ENCODE peak calls at places on chromosomes 11 and 22, in four cellular contexts. B, A, L and G are unnamed samples.

GRCh38 chr11:35391922-35392813 is 27.2 kb downstream of the SLC1A2 start:
- DNase-seq in B (peak; percentile 98), A (peak; percentile 84), L (peak; percentile 87), G (peak; percentile 81)

GRCh38 chr11:77030834-77031414 is 3.3 kb upstream of the B3GNT6 start:
- DNase-seq in B (no peak), A (no peak), L (no peak), G (no peak)

GRCh38 chr22:18110194-18110943 is at the start of gene TUBA8:
- DNase-seq in B (peak; percentile 61), A (peak; percentile 16), L (peak; percentile 52), G (peak; percentile 29)

GRCh38 chr11:77547863-77548551 is 41.7 kb upstream of the AQP11 start:
- DNase-seq in B (no peak), A (peak; percentile 79), L (peak; percentile 80), G (peak; percentile 71)

GRCh38 chr22:39727541-39727940 is 157.0 kb downstream of the CACNA1I start:
- DNase-seq in B (peak; percentile 37), A (peak; percentile 54), L (no peak), G (no peak)

GRCh38 chr11:56521955-56522354 is 21.1 kb downstream of the OR5M11 start:
- DNase-seq in B (peak; percentile 46), A (no peak), L (no peak), G (peak; percentile 52)

GRCh38 chr11:16769386-16769785 is 30.9 kb downstream of the C11orf58 start:
- DNase-seq in B (no peak), A (no peak), L (no peak), G (no peak)

GRCh38 chr11:88537613-88538012 is 200.1 kb upstream of the CTSC start:
- DNase-seq in B (no peak), A (no peak), L (no peak), G (no peak)

GRCh38 chr11:10943968-10944367 is 86.1 kb upstream of the ZBED5 start:
- DNase-seq in B (no peak), A (no peak), L (no peak), G (no peak)

GRCh38 chr11:78514922-78515502 is 59.7 kb downstream of the NARS2 start:
- DNase-seq in B (no peak), A (no peak), L (no peak), G (no peak)

GRCh38 chr11:34773826-34774225 is 142.4 kb downstream of the APIP start:
- DNase-seq in B (no peak), A (peak; percentile 23), L (no peak), G (no peak)

GRCh38 chr11:11381471-11382100 is 28.5 kb upstream of the CSNK2A3 start:
- DNase-seq in B (no peak), A (no peak), L (no peak), G (no peak)

GRCh38 chr11:15157181-15157580 is 42.5 kb downstream of the INSC start:
- DNase-seq in B (no peak), A (peak; percentile 93), L (no peak), G (no peak)

GRCh38 chr11:11701070-11701469 is 79.3 kb upstream of the GALNT18 start:
- DNase-seq in B (no peak), A (peak; percentile 24), L (no peak), G (no peak)

GRCh38 chr11:34509336-34509902 is 4.2 kb downstream of the ELF5 start:
- DNase-seq in B (no peak), A (no peak), L (no peak), G (no peak)

GRCh38 chr11:110903830-110904229 is 191.6 kb upstream of the ARHGAP20 start:
- DNase-seq in B (no peak), A (peak; percentile 75), L (no peak), G (peak; percentile 67)

GRCh38 chr22:24809331-24809730 is 3.3 kb downstream of the SGSM1 start:
- DNase-seq in B (no peak), A (no peak), L (no peak), G (no peak)

GRCh38 chr11:72091292-72091691 is 10.6 kb downstream of the LRRC51 start:
- DNase-seq in B (peak; percentile 89), A (peak; percentile 54), L (peak; percentile 85), G (peak; percentile 90)

GRCh38 chr11:19458721-19459120 is 218.0 kb upstream of the E2F8 start:
- DNase-seq in B (no peak), A (no peak), L (no peak), G (no peak)

DNA sequence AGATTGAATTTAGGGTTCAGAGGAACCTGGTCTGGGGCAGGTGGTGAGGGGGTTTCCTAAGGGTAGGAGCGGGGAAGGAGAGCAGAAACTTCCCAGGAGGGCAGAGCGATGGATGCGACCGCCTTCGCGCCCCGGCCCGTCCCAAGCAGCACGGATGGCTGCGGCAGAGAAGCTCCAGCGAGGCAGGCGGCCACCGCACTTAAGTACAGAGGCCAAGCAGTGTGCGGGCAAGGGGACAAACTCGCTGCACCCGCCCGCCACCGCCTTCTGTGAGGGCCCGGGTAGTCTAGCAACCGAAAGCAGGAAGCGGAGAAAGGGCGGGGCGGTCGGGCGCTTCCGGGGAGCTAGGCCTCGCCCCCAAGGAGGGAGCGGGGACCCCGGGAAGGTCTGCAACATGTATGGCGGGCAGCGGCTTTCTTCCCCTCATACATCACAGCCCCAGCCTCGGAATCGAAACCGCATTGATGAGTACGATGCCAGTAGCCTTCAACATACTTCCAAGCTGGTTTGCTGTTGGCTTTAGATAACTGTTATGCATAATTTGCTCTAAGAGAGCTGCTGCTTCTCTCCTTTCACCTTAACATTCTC is at the start of gene AGBL2:
- DNase-seq in B (peak; percentile 88), A (peak; percentile 50), L (peak; percentile 88), G (peak; percentile 79)
- H4K5ac ChIP-seq in B (no peak within 1 kb of the TSS), A (peak within 1 kb of the TSS; percentile 54), L (no peak within 1 kb of the TSS), G (no peak within 1 kb of the TSS)

GRCh38 chr11:8656291-8656690 is 26.2 kb downstream of the TRIM66 start:
- DNase-seq in B (no peak), A (no peak), L (no peak), G (no peak)
- H2BK5ac ChIP-seq in B (no peak overlapping the region), A (no peak overlapping the region), L (no peak overlapping the region), G (no peak overlapping the region)

GRCh38 chr11:62502030-62502730 is 44.4 kb downstream of the AHNAK start:
- DNase-seq in B (no peak), A (no peak), L (no peak), G (no peak)

GRCh38 chr11:62505112-62505783 is 41.4 kb downstream of the AHNAK start:
- DNase-seq in B (peak; percentile 74), A (no peak), L (peak; percentile 72), G (peak; percentile 83)

GRCh38 chr11:62505784-62506145 is 40.8 kb downstream of the AHNAK start:
- DNase-seq in B (no peak), A (no peak), L (no peak), G (no peak)

GRCh38 chr11:62506413-62506940 is 40.1 kb downstream of the AHNAK start:
- DNase-seq in B (no peak), A (no peak), L (no peak), G (no peak)

DNA sequence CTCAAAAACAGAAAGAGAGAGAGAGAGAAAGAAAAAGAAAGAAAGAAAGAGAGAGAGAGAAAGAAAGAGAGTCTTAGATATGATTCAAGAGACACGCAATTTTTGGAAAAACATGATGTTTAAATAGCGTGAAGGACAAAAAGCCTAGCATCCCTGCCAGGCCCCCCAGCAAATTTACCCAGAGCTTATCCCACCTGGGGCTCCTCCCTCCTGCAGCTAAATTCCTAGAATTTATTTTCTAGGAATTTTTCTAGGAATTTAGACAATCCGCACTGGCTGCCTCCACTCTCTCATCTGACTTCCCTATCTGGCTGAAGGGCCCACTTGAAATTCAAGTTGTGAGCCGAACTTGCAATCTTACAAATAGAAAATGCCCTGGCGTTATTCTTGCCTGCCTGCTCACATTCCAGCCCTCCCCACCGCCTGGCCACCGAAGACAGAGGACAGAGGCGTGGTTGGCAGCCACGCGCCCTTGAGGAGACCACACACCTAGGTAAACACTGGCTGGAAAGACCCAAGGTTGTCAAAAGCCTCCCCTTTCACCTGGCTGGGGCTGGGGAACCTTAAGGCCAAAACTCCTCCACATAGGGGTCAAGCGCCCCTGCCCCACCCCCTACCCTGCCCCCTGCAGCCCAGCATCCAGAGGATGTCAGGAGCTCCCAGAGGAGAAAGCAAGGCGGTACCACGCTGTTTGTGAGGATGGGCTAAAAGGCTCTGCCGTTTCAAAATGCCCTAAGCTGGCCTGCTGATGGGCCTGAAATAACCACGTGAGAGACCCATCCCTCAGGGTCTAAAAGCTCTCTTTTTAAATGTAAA is 42.2 kb downstream of the AHNAK start:
- DNase-seq in B (peak; percentile 67), A (no peak), L (peak; percentile 49), G (peak; percentile 70)
- H3K79me1 ChIP-seq in B (no peaks in the 10 kb centered on the region), A (peaks cover 5% of the 10 kb centered on the region), L (no peaks in the 10 kb centered on the region), G (no peaks in the 10 kb centered on the region)

DNA sequence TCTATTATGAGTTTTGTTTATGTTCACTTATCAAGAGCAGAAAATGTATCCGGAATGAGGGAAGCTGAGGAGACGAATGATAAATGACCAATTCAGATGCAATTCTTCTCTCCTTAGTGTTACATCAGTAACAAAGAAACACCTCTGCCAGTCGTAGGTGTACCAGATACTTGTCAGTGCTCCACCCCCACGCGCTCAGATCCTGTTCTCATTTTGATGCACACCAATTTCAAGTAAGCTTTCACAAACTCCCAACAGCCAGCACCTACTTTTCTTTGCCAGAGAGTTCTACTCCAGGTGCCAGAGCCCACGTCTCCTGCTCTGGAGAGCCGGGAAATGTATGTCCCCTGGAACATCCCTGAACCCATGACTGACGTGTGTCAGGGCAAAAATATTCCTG is 43.7 kb downstream of the OR8B12 start:
- DNase-seq in B (no peak), A (no peak), L (no peak), G (no peak)
- H4K5ac ChIP-seq in B (no peak overlapping the region), A (no peak overlapping the region), L (no peak overlapping the region), G (no peak overlapping the region)

GRCh38 chr11:94638278-94638901 is 71.2 kb downstream of the PIWIL4 start:
- DNase-seq in B (peak; percentile 16), A (no peak), L (no peak), G (peak; percentile 83)
- H2BK5ac ChIP-seq in B (peak overlapping the region; percentile 79), A (peak overlapping the region; percentile 53), L (no peak overlapping the region), G (peak overlapping the region; percentile 92)

GRCh38 chr11:3153291-3153861 is 11.7 kb downstream of the OSBPL5 start:
- DNase-seq in B (no peak), A (peak; percentile 97), L (no peak), G (peak; percentile 33)
- H3K79me1 ChIP-seq in B (peaks cover 4% of the 10 kb centered on the region), A (peaks cover 54% of the 10 kb centered on the region), L (no peaks in the 10 kb centered on the region), G (peaks cover 2% of the 10 kb centered on the region)